ENCODE peak calls at places on chromosomes 16 and 17, in eight cellular contexts. One of them, this sample, is unnamed.

GRCh38 chr16:10838611-10839270 is 20.1 kb upstream of the TVP23A start:
- DNase-seq in caudate nucleus: no peak
- DNase-seq in lung: no peak
- DNase-seq in ELR: no peak
- DNase-seq in NB4: no peak
- DNase-seq in PC-3: no peak
- DNase-seq in DMS79 treated with DMSO at 0.1 percent for 48 hours: no peak
- DNase-seq in T-cell: no peak
- DNase-seq in this sample: no peak

GRCh38 chr16:27838536-27839175 is 224.9 kb downstream of the GSG1L start:
- DNase-seq in caudate nucleus: no peak
- DNase-seq in lung: no peak
- DNase-seq in ELR: peak
- DNase-seq in NB4: peak
- DNase-seq in PC-3: no peak
- DNase-seq in DMS79 treated with DMSO at 0.1 percent for 48 hours: no peak
- DNase-seq in T-cell: no peak
- DNase-seq in this sample: no peak

GRCh38 chr16:27972500-27972899 is 91.0 kb downstream of the GSG1L start:
- DNase-seq in caudate nucleus: peak
- DNase-seq in lung: no peak
- DNase-seq in ELR: peak
- DNase-seq in NB4: peak
- DNase-seq in PC-3: peak
- DNase-seq in DMS79 treated with DMSO at 0.1 percent for 48 hours: no peak
- DNase-seq in T-cell: peak
- DNase-seq in this sample: no peak

GRCh38 chr16:52494621-52495020 is 52.3 kb downstream of the TOX3 start:
- DNase-seq in caudate nucleus: no peak
- DNase-seq in lung: no peak
- DNase-seq in ELR: no peak
- DNase-seq in NB4: no peak
- DNase-seq in PC-3: no peak
- DNase-seq in DMS79 treated with DMSO at 0.1 percent for 48 hours: no peak
- DNase-seq in T-cell: no peak
- DNase-seq in this sample: no peak

GRCh38 chr16:56354746-56355145 is 70.6 kb downstream of the AMFR start:
- DNase-seq in caudate nucleus: no peak
- DNase-seq in lung: no peak
- DNase-seq in ELR: no peak
- DNase-seq in NB4: no peak
- DNase-seq in PC-3: no peak
- DNase-seq in DMS79 treated with DMSO at 0.1 percent for 48 hours: no peak
- DNase-seq in T-cell: no peak
- DNase-seq in this sample: no peak

GRCh38 chr17:35486920-35487727 is 38.6 kb upstream of the SLFN13 start:
- DNase-seq in caudate nucleus: no peak
- DNase-seq in lung: peak
- DNase-seq in ELR: peak
- DNase-seq in NB4: peak
- DNase-seq in PC-3: no peak
- DNase-seq in DMS79 treated with DMSO at 0.1 percent for 48 hours: peak
- DNase-seq in T-cell: peak
- DNase-seq in this sample: no peak

GRCh38 chr16:50616883-50617629 is 64.1 kb downstream of the SNX20 start:
- DNase-seq in caudate nucleus: no peak
- DNase-seq in lung: no peak
- DNase-seq in ELR: no peak
- DNase-seq in NB4: peak
- DNase-seq in PC-3: no peak
- DNase-seq in DMS79 treated with DMSO at 0.1 percent for 48 hours: no peak
- DNase-seq in T-cell: no peak
- DNase-seq in this sample: no peak

GRCh38 chr16:85377388-85378144 is 235.6 kb upstream of the GSE1 start:
- DNase-seq in caudate nucleus: no peak
- DNase-seq in lung: no peak
- DNase-seq in ELR: no peak
- DNase-seq in NB4: no peak
- DNase-seq in PC-3: no peak
- DNase-seq in DMS79 treated with DMSO at 0.1 percent for 48 hours: no peak
- DNase-seq in T-cell: no peak
- DNase-seq in this sample: no peak